ENCODE peak calls at places on chromosome 2, in eight cellular contexts. A, X, Y, H, I, N, D and K are unnamed samples. For H3K4me1, the result is how much of the 10 kb centered on the place peaks cover.

GRCh38 chr2:47904903-47905453 is 1.3 kb downstream of the FBXO11 start:
- DNase-seq in H (no peak), A (no peak), I (peak), Y (peak), N (peak), X (peak), D (peak), K (no peak)

GRCh38 chr2:53913721-53914120 is 54.0 kb upstream of the GPR75 start:
- DNase-seq in N (no peak), I (peak), D (no peak), Y (no peak), A (peak), H (peak), X (no peak), K (peak)

GRCh38 chr2:241947876-241948275 is 78.3 kb downstream of the RTP5 start:
- DNase-seq in D (no peak), X (no peak), Y (no peak), N (no peak), I (no peak), H (no peak), A (no peak), K (no peak)

GRCh38 chr2:127072970-127073369 is 34.0 kb downstream of the BIN1 start:
- DNase-seq in H (no peak), A (no peak), N (no peak), D (no peak), I (no peak), X (no peak), Y (no peak), K (no peak)

GRCh38 chr2:149200109-149200520 is 130.3 kb upstream of the LYPD6 start:
- DNase-seq in X (no peak), Y (no peak), D (no peak), A (no peak), H (no peak), I (peak), N (no peak), K (peak)

GRCh38 chr2:240733803-240734495 is 42.3 kb downstream of the AQP12A start:
- DNase-seq in H (no peak), A (no peak), D (no peak), Y (no peak), X (no peak), I (no peak), N (no peak), K (no peak)

GRCh38 chr2:240921319-240922233 is 15.4 kb downstream of the CROCC2 start:
- DNase-seq in I (peak), H (no peak), X (no peak), D (peak), N (peak), Y (peak), A (peak), K (peak)

GRCh38 chr2:106978647-106979046 is 92.7 kb upstream of the ST6GAL2 start:
- DNase-seq in X (no peak), N (no peak), H (no peak), Y (no peak), I (no peak), D (no peak), A (no peak), K (no peak)

GRCh38 chr2:196171946-196172345 is 568 bp upstream of the STK17B start:
- DNase-seq in D (no peak), H (no peak), N (no peak), A (no peak), I (no peak), X (no peak), Y (no peak), K (no peak)

GRCh38 chr2:196171248-196171871 is at the start of gene STK17B:
- DNase-seq in A (peak), D (peak), N (peak), X (peak), H (peak), I (peak), Y (peak), K (peak)

GRCh38 chr2:196173505-196173904 is 2.1 kb upstream of the STK17B start:
- DNase-seq in H (no peak), I (peak), N (no peak), Y (no peak), X (no peak), A (peak), D (no peak), K (no peak)

GRCh38 chr2:196174424-196174823 is 3.0 kb upstream of the STK17B start:
- DNase-seq in A (no peak), Y (no peak), X (peak), D (no peak), H (no peak), I (no peak), N (no peak), K (no peak)

DNA sequence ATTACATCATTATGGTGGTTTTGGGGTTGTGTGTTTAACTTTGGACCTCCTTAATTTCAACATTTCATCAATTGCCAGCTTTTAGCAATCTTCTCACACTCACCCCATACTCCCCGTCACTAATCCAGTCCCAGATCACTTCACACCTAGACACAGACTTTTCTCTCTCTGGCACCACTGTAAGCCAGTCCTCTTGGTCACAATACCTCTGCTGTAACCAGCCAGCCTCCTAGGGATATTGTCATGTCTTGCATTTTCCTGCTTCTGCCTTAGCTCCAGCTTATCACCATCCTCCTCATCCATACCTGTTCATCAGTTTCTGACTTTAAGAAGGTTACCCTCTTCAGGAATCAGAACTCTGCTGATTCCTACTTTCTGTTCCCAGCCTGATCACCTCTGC is 1.6 kb upstream of the STK17B start:
- DNase-seq in I (no peak), Y (no peak), H (no peak), N (no peak), A (no peak), X (no peak), D (no peak), K (no peak)
- H3K4me3 ChIP-seq in I (no peak), Y (no peak), H (no peak), N (no peak), A (no peak), X (peak), D (no peak), K (no peak)

GRCh38 chr2:168120310-168120709 is 127.1 kb downstream of the STK39 start:
- DNase-seq in X (no peak), N (no peak), Y (no peak), D (no peak), H (no peak), A (no peak), I (no peak), K (no peak)
- H3K4me1 ChIP-seq in X (under half), N (under half), Y (under half), D (under half), H (under half), A (under half), I (under half), K (under half)

DNA sequence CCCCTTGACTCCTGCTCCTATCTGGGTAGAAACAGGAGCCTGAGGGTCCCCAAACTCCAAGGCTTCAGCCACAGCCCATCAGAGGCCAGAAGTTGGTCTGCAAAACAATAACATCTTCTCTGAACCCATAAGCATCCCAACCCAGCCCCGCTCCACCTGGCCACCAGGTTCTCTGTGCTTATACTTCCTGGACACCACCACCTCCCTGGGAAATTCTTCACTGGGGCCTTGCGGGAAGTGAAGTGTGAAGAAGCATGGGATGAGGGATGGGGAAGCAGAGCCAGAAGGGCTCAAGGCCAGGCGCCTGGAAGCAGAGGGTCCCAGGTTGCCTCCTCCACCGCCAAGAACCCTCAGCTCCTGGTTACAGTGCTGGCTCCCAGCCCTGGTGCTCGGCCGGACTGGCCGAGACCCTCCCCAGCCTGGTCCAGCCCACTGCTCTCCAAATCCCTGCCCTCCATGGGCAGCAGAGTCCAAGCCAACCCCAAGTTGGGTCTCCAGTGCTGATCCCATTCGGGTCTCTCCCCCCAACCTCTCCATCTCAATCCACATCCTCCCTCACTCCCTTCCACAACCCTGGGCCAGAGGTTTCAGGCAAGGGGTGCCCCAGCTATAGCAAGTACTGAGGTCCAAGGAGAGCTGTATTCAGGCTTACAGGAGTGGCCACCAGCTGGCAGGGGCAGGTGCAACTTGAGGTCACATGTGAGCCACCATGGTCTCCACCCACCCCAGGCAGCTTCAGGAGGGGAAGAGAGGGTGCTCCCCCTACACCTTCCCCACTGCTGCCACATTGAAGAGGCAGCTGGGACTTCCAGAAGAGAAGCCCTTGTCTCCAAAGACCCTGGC is 60.7 kb downstream of the TNS1 start:
- DNase-seq in N (no peak), H (no peak), A (no peak), Y (no peak), I (no peak), D (no peak), X (no peak), K (no peak)
- H3K4me3 ChIP-seq in N (peak), H (no peak), A (peak), Y (peak), I (peak), D (peak), X (no peak), K (peak)

DNA sequence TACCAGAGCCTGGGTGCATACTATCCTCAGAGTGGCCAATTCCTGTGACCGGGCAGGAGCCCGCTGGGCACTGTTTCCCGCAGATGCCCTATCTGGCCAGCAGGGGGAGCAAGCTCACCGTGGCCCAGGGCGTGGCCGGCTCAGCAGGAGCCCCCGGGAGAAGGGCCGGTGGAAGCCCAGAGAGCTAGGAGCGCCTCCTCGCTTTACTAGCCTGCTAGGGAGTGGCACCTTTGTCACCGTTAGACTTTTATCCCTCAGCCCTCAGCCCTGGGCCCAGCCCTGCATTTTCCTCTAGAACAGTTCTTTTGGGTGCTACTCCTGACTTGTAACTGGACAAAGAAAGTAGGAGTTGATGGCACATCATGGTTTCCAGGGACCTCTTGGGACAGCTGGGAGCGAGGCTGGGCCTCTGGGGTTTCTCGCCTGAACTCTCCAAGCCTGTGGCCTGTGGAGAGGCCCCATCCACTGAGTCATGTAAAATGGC is 24.0 kb downstream of the TMEM177 start:
- DNase-seq in N (peak), H (no peak), Y (peak), X (peak), I (peak), D (peak), A (peak), K (peak)
- H3K4me1 ChIP-seq in N (under half), H (under half), Y (under half), X (under half), I (under half), D (under half), A (under half), K (under half)

GRCh38 chr2:10331033-10331701 is 28.5 kb downstream of the HPCAL1 start:
- DNase-seq in Y (peak), N (peak), D (peak), X (peak), I (peak), H (peak), A (no peak), K (peak)
- H3K4me3 ChIP-seq in Y (no peak), N (peak), D (no peak), X (no peak), I (no peak), H (peak), A (no peak), K (peak)